ENCODE peak calls at places on chromosomes 11 and 22, in four cellular contexts. S, A, J and N are unnamed samples. For H3K4me1 and H3K36me3, the result is how much of the 10 kb centered on the place peaks cover.

GRCh38 chr11:113894421-113894996 is 10.1 kb upstream of the HTR3B start:
- DNase-seq in S (no peak), J (no peak), A (peak), N (no peak)

GRCh38 chr11:117532568-117532967 is 204.9 kb downstream of the CEP164 start:
- DNase-seq in S (no peak), J (no peak), A (no peak), N (no peak)

GRCh38 chr11:72393303-72393702 is 41.0 kb downstream of the CLPB start:
- DNase-seq in J (no peak), S (no peak), A (no peak), N (no peak)

GRCh38 chr11:108069947-108070346 is 51.4 kb upstream of the ACAT1 start:
- DNase-seq in J (no peak), S (no peak), A (no peak), N (no peak)

GRCh38 chr22:30865656-30866055 is 102.9 kb downstream of the MORC2 start:
- DNase-seq in A (no peak), J (no peak), S (no peak), N (no peak)

GRCh38 chr11:114192841-114193389 is 103.3 kb upstream of the NNMT start:
- DNase-seq in S (no peak), A (no peak), J (no peak), N (no peak)

GRCh38 chr11:12897390-12897789 is 111.7 kb upstream of the RASSF10 start:
- DNase-seq in J (peak), A (no peak), S (no peak), N (no peak)

GRCh38 chr11:62359475-62359874 is 22.2 kb downstream of the ASRGL1 start:
- DNase-seq in A (no peak), S (no peak), J (no peak), N (no peak)

GRCh38 chr11:46381046-46381835 is at the start of gene MDK:
- DNase-seq in J (peak), S (no peak), A (peak), N (no peak)

GRCh38 chr11:75328426-75329277 is 22.8 kb downstream of the ARRB1 start:
- DNase-seq in A (peak), S (peak), J (peak), N (peak)

GRCh38 chr22:37345863-37346514 is 63.7 kb downstream of the CYTH4 start:
- DNase-seq in J (no peak), S (no peak), A (no peak), N (peak)

GRCh38 chr11:47144541-47144940 is 32.1 kb downstream of the ARFGAP2 start:
- DNase-seq in A (no peak), S (no peak), J (no peak), N (no peak)

GRCh38 chr11:102256251-102256650 is 61.0 kb upstream of the BIRC3 start:
- DNase-seq in A (no peak), S (no peak), J (no peak), N (no peak)

GRCh38 chr22:27218012-27218483 is 560.7 kb downstream of the MIAT start:
- DNase-seq in J (no peak), S (no peak), A (no peak), N (no peak)

GRCh38 chr11:109677876-109678275 is 255.9 kb downstream of the C11orf87 start:
- DNase-seq in S (no peak), A (no peak), J (no peak), N (no peak)

GRCh38 chr11:1341928-1342524 is 32.6 kb upstream of the TOLLIP start:
- DNase-seq in S (no peak), A (no peak), J (no peak), N (no peak)

GRCh38 chr22:32023251-32023827 is 19.7 kb upstream of the SLC5A1 start:
- DNase-seq in S (no peak), J (no peak), A (no peak), N (no peak)

GRCh38 chr11:30816959-30817880 is 231.1 kb upstream of the MPPED2 start:
- DNase-seq in J (no peak), S (no peak), A (no peak), N (no peak)

GRCh38 chr11:126129681-126130671 is 67.3 kb upstream of the CDON start:
- DNase-seq in A (peak), S (no peak), J (no peak), N (no peak)

GRCh38 chr11:70400643-70401042 is 2.3 kb downstream of the CTTN start:
- DNase-seq in S (no peak), J (no peak), A (no peak), N (no peak)

GRCh38 chr11:68002575-68002942 is 1.3 kb downstream of the UNC93B1 start:
- DNase-seq in S (no peak), A (no peak), J (peak), N (peak)

GRCh38 chr11:44351898-44352498 is 42.1 kb upstream of the ALX4 start:
- DNase-seq in A (no peak), J (no peak), S (no peak), N (no peak)

GRCh38 chr11:35526370-35526792 is 965 bp upstream of the PAMR1 start:
- DNase-seq in A (no peak), J (no peak), S (no peak), N (no peak)

GRCh38 chr11:19821993-19822392 is 109.4 kb downstream of the NAV2 start:
- DNase-seq in A (no peak), J (no peak), S (no peak), N (no peak)

GRCh38 chr11:75164318-75164827 is 13.5 kb downstream of the SLCO2B1 start:
- DNase-seq in S (no peak), J (peak), A (no peak), N (no peak)

GRCh38 chr22:49972163-49973017 is 11.8 kb downstream of the PIM3 start:
- DNase-seq in A (no peak), S (peak), J (peak), N (peak)

GRCh38 chr11:14619580-14619979 is 24.0 kb upstream of the PDE3B start:
- DNase-seq in J (no peak), S (no peak), A (no peak), N (no peak)

GRCh38 chr11:85665756-85666155 is 827 bp upstream of the CREBZF start:
- DNase-seq in S (no peak), J (no peak), A (no peak), N (no peak)
- H3K4me3 ChIP-seq in S (peak), J (peak), A (no peak), N (no peak)

DNA sequence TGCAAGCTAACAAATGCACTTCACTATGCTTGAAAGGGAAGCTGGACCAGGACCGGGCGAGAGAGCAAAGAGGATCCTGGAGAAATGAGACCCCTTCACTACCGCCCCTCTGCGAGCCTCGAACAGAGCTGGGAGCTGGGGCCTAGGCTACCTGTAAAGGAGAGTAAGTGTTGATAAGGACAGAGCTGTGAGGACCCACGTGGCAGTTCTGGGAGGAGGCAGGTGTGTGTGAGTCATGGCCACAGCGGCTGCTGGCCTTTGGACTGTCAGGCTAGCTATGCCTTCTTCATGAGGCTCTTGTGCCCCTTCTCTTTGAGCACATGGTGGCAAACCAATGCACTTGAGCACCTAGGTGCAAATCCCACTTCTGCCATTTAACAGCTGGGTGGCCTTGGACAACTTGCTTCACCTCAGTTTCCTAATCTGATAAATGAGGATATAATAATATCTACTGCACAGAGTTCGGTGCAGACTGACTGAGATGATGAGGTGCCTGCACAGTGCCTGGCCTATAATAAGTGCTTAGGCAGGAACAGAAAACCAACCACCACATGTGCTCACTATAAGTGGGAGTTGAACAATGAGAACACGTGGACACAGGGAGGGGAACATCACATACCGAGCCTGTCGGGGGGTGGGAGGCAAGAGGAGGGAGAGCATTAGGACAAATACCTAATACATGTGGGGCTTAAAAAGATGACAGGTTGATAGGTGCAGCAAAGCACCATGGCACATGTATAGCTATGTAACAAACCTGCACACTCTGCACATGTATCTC is 35.3 kb upstream of the KCNJ11 start:
- DNase-seq in S (no peak), A (no peak), J (no peak), N (peak)
- H3K4me1 ChIP-seq in S (under half), A (under half), J (under half), N (under half)

GRCh38 chr22:46669201-46669600 is 49.0 kb downstream of the GRAMD4 start:
- DNase-seq in J (no peak), S (no peak), A (no peak), N (no peak)
- H3K36me3 ChIP-seq in J (under half), S (under half), A (under half), N (under half)

DNA sequence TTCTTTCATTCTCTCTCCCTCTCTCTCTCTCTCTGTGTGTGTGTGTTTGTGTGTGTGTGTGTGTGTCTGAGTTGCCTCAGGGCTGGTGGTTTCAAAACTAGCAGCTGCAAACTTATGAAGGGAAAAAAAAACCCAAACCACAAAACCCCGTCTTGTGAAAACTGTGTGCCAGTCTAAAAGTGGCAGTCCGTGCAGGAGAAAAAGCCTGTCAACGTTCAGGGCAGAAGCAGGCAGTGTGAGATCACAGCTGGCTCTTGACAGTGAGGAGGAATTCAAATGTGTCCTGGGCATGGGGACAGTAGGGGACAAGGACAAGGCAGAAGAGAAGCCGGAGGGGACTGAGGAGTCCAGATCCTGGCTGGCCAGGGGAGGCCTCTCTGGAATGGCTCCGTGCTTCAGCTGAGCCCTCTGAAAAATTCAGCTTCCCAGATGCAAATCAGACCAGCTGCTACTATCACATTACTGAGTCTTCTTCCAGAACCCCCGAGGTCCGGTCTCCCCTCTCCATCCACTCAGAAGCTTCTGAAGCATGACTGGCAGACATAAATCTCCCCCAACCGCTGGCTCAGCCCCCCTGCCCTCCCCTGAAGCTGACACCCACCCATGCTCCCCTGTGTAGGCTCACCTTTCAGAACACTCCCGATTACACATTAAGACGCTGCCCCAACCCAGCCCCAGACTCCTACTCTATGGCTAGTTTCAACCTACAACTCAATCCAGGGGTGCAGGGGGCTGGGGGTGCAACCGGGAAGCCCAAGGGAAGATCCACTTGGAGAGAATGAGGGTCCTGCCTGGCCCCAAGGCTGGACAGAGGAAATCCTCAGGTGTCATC is 32.0 kb downstream of the FLI1 start:
- DNase-seq in A (no peak), S (peak), J (no peak), N (no peak)
- H3K4me3 ChIP-seq in A (no peak), S (peak), J (no peak), N (no peak)

GRCh38 chr22:44684506-44685383 is 17.3 kb upstream of the PRR5 start:
- DNase-seq in J (peak), A (peak), S (peak), N (peak)
- H3K4me1 ChIP-seq in J (under half), A (under half), S (half or more), N (under half)

GRCh38 chr22:41654322-41654721 is 33.2 kb downstream of the XRCC6 start:
- DNase-seq in S (no peak), J (no peak), A (no peak), N (no peak)

GRCh38 chr22:41659941-41660340 is 28.7 kb downstream of the SNU13 start:
- DNase-seq in J (no peak), S (no peak), A (no peak), N (no peak)

GRCh38 chr22:41657709-41658108 is 31.0 kb downstream of the SNU13 start:
- DNase-seq in S (no peak), J (no peak), A (no peak), N (no peak)

GRCh38 chr22:41658869-41659268 is 29.8 kb downstream of the SNU13 start:
- DNase-seq in S (no peak), J (no peak), A (no peak), N (no peak)

GRCh38 chr22:41656515-41656914 is 32.2 kb downstream of the SNU13 start:
- DNase-seq in S (no peak), A (no peak), J (no peak), N (no peak)
- H3K36me3 ChIP-seq in S (half or more), A (half or more), J (under half), N (under half)

GRCh38 chr22:40856513-40857308 is at the start of the genes ST13 and XPNPEP3:
- DNase-seq in S (peak), A (peak), J (peak), N (peak)

GRCh38 chr22:40855960-40856512 is 403 bp downstream of the ST13 start:
- DNase-seq in S (no peak), J (peak), A (peak), N (no peak)

GRCh38 chr22:40853330-40853729 is 3.1 kb downstream of the ST13 start:
- DNase-seq in S (no peak), A (no peak), J (no peak), N (no peak)

GRCh38 chr22:40853961-40854360 is 2.5 kb downstream of the ST13 start:
- DNase-seq in A (no peak), S (no peak), J (no peak), N (no peak)

GRCh38 chr22:40855104-40855959 is 1.1 kb downstream of the ST13 start:
- DNase-seq in S (no peak), J (peak), A (no peak), N (no peak)
- H3K4me3 ChIP-seq in S (peak), J (peak), A (peak), N (peak)